ENCODE peak calls at places on chromosomes 5 and 9, in seven cellular contexts. P, E, B, O, R, U and M are unnamed samples.

GRCh38 chr5:15807248-15807647 is 307.3 kb downstream of the FBXL7 start:
- DNase-seq in O (no peak), E (peak), P (no peak), B (no peak), U (no peak), R (peak), M (no peak)

GRCh38 chr9:12595400-12595799 is 97.8 kb upstream of the TYRP1 start:
- DNase-seq in E (no peak), R (no peak), O (no peak), B (no peak), P (no peak), U (no peak), M (no peak)

GRCh38 chr5:147303251-147303650 is 68.4 kb downstream of the STK32A start:
- DNase-seq in R (peak), P (no peak), E (no peak), U (no peak), B (no peak), O (peak), M (no peak)

GRCh38 chr5:54703091-54703490 is 185.5 kb downstream of the SNX18 start:
- DNase-seq in B (no peak), R (peak), E (peak), P (no peak), U (no peak), O (peak), M (no peak)

GRCh38 chr5:40623480-40624420 is 56.0 kb upstream of the PTGER4 start:
- DNase-seq in O (no peak), U (no peak), E (no peak), P (peak), B (no peak), R (no peak), M (no peak)

GRCh38 chr9:5089737-5090136 is 95.7 kb downstream of the INSL6 start:
- DNase-seq in E (no peak), P (no peak), R (no peak), U (no peak), O (no peak), B (no peak), M (no peak)

GRCh38 chr5:129361441-129362025 is 98.6 kb upstream of the ADAMTS19 start:
- DNase-seq in P (no peak), O (peak), U (no peak), E (no peak), R (peak), B (no peak), M (no peak)

GRCh38 chr9:34993502-34994428 is 4.2 kb downstream of the DNAJB5 start:
- DNase-seq in E (peak), R (peak), B (peak), P (no peak), U (no peak), O (peak), M (peak)

GRCh38 chr9:126513159-126514036 is 100.3 kb upstream of the LMX1B start:
- DNase-seq in P (no peak), R (no peak), O (no peak), U (no peak), E (no peak), B (no peak), M (no peak)

GRCh38 chr5:173094012-173094661 is 38.0 kb downstream of the CREBRF start:
- DNase-seq in U (no peak), P (no peak), E (no peak), B (no peak), R (peak), O (peak), M (no peak)

GRCh38 chr5:144566747-144567415 is 396.2 kb downstream of the KCTD16 start:
- DNase-seq in R (peak), U (no peak), B (no peak), P (no peak), E (no peak), O (peak), M (no peak)

GRCh38 chr9:136726631-136727191 is 14.3 kb downstream of the DIPK1B start:
- DNase-seq in B (peak), E (no peak), U (peak), P (peak), R (peak), O (peak), M (peak)

GRCh38 chr9:22528485-22528884 is 81.9 kb downstream of the DMRTA1 start:
- DNase-seq in B (no peak), P (no peak), R (peak), E (no peak), O (peak), U (no peak), M (no peak)

GRCh38 chr5:138541511-138541910 is 1.5 kb downstream of the ETF1 start:
- DNase-seq in U (no peak), R (no peak), B (no peak), E (no peak), P (no peak), O (no peak), M (no peak)

GRCh38 chr9:109912726-109913460 is 132.9 kb downstream of the PALM2AKAP2 start:
- DNase-seq in O (no peak), E (no peak), P (no peak), B (no peak), U (no peak), R (peak), M (no peak)

GRCh38 chr5:174589011-174589410 is 135.4 kb upstream of the MSX2 start:
- DNase-seq in P (no peak), R (no peak), O (no peak), U (no peak), E (no peak), B (no peak), M (no peak)

GRCh38 chr9:18250051-18250450 is 223.9 kb upstream of the ADAMTSL1 start:
- DNase-seq in O (no peak), E (no peak), R (no peak), U (no peak), P (no peak), B (no peak), M (no peak)

GRCh38 chr9:111076043-111076442 is 37.8 kb upstream of the LPAR1 start:
- DNase-seq in U (no peak), P (no peak), R (no peak), E (no peak), O (no peak), B (no peak), M (no peak)

GRCh38 chr9:34252670-34253459 is 74.0 kb downstream of the UBAP1 start:
- DNase-seq in B (peak), U (no peak), R (peak), P (peak), O (peak), E (peak), M (peak)

GRCh38 chr9:4510546-4511322 is 20.5 kb downstream of the SLC1A1 start:
- DNase-seq in P (no peak), B (no peak), R (no peak), E (no peak), O (no peak), U (no peak), M (no peak)

GRCh38 chr9:134566936-134567335 is 74.7 kb upstream of the COL5A1 start:
- DNase-seq in R (no peak), B (no peak), U (no peak), E (no peak), O (no peak), P (no peak), M (no peak)

GRCh38 chr5:158074992-158075769 is 216.2 kb upstream of the CLINT1 start:
- DNase-seq in E (peak), R (peak), P (peak), B (peak), U (peak), O (peak), M (peak)

GRCh38 chr5:151298063-151298462 is 5.5 kb downstream of the SLC36A3 start:
- DNase-seq in O (no peak), R (peak), E (no peak), P (no peak), U (no peak), B (no peak), M (no peak)

GRCh38 chr9:20087481-20087880 is 298.6 kb upstream of the SLC24A2 start:
- DNase-seq in R (peak), E (no peak), U (no peak), B (no peak), O (no peak), P (no peak), M (no peak)

GRCh38 chr9:107299437-107299836 is 16.4 kb downstream of the RAD23B start:
- DNase-seq in R (no peak), B (no peak), O (no peak), E (no peak), U (no peak), P (no peak), M (no peak)

GRCh38 chr9:134709512-134710270 is 68.1 kb downstream of the COL5A1 start:
- DNase-seq in B (no peak), U (no peak), R (peak), E (no peak), P (no peak), O (peak), M (no peak)

GRCh38 chr9:137435980-137436760 is 5.0 kb downstream of the ENTPD8 start:
- DNase-seq in E (peak), B (no peak), P (no peak), O (peak), U (no peak), R (peak), M (no peak)

DNA sequence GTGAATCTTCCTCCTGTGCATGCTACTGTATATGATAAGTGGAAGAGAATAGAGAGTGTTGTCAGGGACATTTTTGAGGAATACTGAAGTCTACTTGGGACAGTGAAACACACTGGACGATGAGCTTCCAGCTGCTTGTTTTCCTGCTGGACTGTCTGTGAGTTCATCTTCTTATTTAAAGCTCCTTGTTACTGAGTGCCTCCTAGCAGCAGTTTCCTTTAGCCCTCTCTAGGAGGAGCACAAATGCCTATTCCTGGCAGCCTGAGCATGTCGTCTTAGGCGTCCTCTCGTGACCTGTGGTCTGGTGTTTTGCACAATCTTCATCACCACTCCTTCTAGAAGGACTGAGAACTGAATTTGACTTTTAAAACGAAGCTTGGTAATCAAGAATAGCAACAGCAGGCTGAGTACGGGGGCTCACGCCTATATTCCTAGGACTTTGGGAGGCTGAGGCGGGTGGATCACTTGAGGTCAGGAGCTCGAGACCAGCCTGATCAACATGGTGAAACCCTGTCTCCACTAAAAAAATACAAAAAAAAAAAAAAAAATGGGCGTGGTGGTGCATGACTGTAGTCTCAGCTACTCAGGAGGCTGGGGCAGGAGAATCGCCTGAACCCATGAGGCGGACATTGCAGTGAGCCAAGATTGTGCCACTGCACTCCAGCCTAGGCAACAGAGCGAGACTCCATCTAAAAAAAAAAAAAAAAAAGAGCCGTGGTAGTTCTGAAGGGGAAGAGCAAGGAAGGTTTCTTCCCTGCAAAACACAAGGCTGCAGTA is 44.0 kb downstream of the ANKRD33B start:
- DNase-seq in O (peak), B (peak), P (no peak), E (peak), U (peak), R (peak), M (no peak)
- TF ChIP-seq CTCF in O (peak), B (no peak), P (no peak), E (peak), U (peak), R (peak), M (peak)

DNA sequence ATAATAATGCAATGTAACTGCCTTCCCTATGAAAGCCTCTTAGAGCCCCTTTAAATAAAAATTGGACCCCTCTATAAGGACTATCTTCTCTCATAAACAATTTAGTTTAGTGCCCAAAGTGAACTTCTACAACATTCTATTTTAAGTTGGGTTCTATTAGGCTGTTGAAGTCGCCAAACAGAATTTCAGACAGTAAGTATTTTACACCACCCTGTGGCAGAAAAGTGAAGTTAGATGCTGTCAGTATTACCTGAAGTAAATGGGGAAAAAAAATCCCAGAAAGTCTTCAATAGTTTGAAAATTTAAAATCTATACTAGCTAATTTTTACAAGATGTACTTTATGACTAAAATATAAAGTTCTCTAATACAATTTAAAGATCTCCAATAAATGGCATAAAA is 29.5 kb downstream of the CAAP1 start:
- DNase-seq in P (no peak), B (no peak), R (peak), E (no peak), O (peak), U (no peak), M (no peak)
- TF ChIP-seq CTCF in P (no peak), B (no peak), R (peak), E (peak), O (peak), U (peak), M (peak)

DNA sequence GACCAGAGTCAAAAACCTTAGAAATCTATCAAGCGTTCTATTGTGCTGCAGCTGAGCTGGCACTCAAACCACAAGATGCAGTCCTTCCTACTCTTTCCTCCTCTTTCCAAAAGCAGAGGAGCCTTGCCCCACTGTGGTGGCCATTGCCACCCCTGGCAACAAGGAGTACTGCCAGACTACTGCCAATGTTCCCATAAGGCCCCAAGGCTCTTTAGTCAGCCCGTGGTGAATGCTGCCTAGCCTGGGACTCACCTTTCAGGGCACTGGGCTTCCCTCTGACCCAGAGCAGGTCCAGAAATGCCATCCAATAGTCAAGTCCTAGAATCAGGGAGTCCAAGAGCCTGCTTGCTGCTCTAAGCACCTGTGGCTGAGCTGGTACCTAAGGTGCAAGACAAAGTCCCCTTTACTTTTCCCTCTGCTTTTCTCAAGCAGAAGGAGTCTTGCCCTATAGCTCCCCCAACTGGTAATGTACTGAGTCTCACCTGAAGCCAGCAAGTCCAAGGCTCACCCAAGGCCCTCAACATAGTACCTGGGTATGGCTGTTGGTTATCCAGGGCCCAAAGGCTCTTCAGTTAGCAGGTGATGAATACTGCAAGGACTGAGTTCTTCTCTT is 219.4 kb downstream of the ATPSCKMT start:
- DNase-seq in O (peak), B (no peak), R (peak), E (no peak), U (peak), P (no peak), M (no peak)
- TF ChIP-seq CTCF in O (peak), B (no peak), R (peak), E (no peak), U (peak), P (no peak), M (peak)

GRCh38 chr5:170691623-170692022 is 91.9 kb upstream of the GABRP start:
- DNase-seq in B (no peak), R (no peak), O (no peak), U (no peak), P (no peak), E (no peak), M (no peak)
- TF ChIP-seq CTCF in B (no peak), R (no peak), O (no peak), U (no peak), P (no peak), E (no peak), M (no peak)

DNA sequence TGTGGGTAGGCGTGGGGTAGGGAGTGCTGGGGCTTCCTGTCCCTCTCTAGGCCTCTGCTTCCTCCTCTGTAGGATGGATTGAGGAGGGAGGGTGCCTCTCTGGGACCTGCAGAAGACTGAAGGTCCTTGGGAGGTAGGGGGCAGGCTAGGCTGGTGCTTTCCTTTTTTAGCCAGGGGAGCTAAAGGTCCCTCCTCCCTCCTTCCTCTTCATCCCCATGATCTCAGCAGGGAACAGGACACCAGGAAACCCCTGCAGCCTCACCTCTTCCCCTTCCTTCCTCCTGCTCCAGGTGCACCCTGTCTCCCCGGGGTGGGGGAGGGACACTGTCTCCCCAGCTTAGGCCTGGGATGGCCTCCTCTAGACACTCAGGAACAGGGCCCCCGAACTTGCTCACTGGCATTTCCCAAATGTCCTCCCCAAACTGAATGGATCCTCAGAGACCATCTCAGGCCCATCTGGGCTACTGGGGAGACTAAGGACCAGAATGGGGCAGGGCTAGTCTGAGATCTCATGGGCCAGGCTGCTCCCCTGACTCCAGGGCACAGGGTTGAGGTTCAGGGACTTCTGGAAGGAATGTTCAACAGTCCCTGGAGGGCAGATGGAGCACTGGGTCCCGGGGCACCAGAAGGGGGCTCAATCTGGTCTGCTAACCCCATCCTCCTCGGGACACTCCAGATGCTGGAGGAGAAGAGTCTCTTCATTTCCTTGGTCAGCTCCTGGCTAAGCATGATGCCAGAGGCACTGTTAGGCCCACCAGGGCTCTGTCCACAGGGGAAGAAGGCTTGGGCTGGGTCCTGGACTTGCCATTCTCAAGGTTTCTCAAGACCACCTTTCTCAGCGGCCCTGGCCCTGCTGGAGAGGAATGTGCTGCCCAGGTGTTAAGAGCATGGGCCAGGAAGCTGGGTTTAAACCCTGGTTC is 8.2 kb downstream of the SH2D3C start:
- DNase-seq in E (no peak), R (no peak), O (no peak), U (no peak), B (no peak), P (no peak), M (no peak)
- TF ChIP-seq CTCF in E (peak), R (no peak), O (no peak), U (no peak), B (no peak), P (no peak), M (no peak)

GRCh38 chr5:9852686-9853085 is 222.5 kb upstream of the TAS2R1 start:
- DNase-seq in P (no peak), B (no peak), E (no peak), R (peak), O (peak), U (no peak), M (no peak)

GRCh38 chr5:9850456-9850855 is 220.3 kb upstream of the TAS2R1 start:
- DNase-seq in O (no peak), U (no peak), R (no peak), P (no peak), E (no peak), B (no peak), M (no peak)

GRCh38 chr5:9853309-9853708 is 223.2 kb upstream of the TAS2R1 start:
- DNase-seq in B (no peak), U (no peak), R (no peak), O (no peak), E (no peak), P (no peak), M (no peak)

GRCh38 chr5:9847631-9848030 is 217.5 kb upstream of the TAS2R1 start:
- DNase-seq in P (no peak), O (no peak), U (no peak), R (no peak), B (no peak), E (no peak), M (no peak)

GRCh38 chr5:9851458-9851857 is 221.3 kb upstream of the TAS2R1 start:
- DNase-seq in U (no peak), B (no peak), E (no peak), O (peak), P (no peak), R (peak), M (no peak)
- TF ChIP-seq CTCF in U (no peak), B (no peak), E (no peak), O (peak), P (no peak), R (peak), M (no peak)

GRCh38 chr5:87594566-87594965 is 181.8 kb upstream of the CCNH start:
- DNase-seq in U (no peak), P (no peak), R (no peak), E (no peak), B (no peak), O (no peak), M (no peak)

GRCh38 chr5:87599778-87600177 is 187.0 kb upstream of the CCNH start:
- DNase-seq in O (no peak), B (no peak), R (no peak), U (no peak), P (no peak), E (no peak), M (no peak)

GRCh38 chr5:87598460-87598859 is 185.7 kb upstream of the CCNH start:
- DNase-seq in B (no peak), P (no peak), O (no peak), U (no peak), R (no peak), E (no peak), M (no peak)
- TF ChIP-seq CTCF in B (no peak), P (no peak), O (no peak), U (no peak), R (no peak), E (no peak), M (no peak)

GRCh38 chr5:80343067-80343466 is 23.3 kb downstream of the SPZ1 start:
- DNase-seq in O (no peak), P (no peak), R (no peak), E (no peak), B (no peak), U (no peak), M (no peak)

GRCh38 chr5:80341376-80341775 is 21.6 kb downstream of the SPZ1 start:
- DNase-seq in R (no peak), U (no peak), E (no peak), B (no peak), O (no peak), P (no peak), M (no peak)

GRCh38 chr5:80346055-80346454 is 26.3 kb downstream of the SPZ1 start:
- DNase-seq in U (no peak), E (no peak), B (peak), O (peak), P (peak), R (no peak), M (peak)
- TF ChIP-seq CTCF in U (peak), E (peak), B (peak), O (peak), P (no peak), R (peak), M (peak)

DNA sequence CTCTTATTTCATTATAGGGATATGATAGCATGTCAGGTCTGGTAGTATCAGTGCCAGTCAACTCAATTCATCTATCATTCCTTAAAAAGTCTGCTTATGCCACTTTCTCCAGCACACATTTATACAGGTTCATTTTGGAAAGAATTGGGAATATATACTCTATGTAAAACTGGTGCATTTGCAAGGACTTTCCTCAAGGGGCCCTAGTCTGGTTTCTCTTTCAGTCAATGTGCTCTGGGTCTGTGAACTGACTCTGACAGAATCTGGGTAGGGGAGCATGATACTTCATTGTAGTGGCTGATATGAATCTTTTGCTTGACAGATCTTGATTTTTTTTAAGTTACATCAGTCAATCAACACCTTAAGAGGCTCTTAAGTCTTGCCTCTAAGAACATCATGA is 313.9 kb downstream of the HTR1A start:
- DNase-seq in U (no peak), B (no peak), E (no peak), O (no peak), P (no peak), R (no peak), M (no peak)
- TF ChIP-seq CTCF in U (no peak), B (no peak), E (no peak), O (no peak), P (no peak), R (no peak), M (no peak)